ENCODE peak calls at places on chromosomes 12 and 14, in seven cellular contexts. One of them, this sample, is unnamed.

GRCh38 chr12:50397122-50397650 is 777 bp upstream of the FAM186A start:
- DNase-seq in AG09319: no peak
- DNase-seq in Panc1: no peak
- DNase-seq in mucosa of descending colon: no peak
- DNase-seq in right atrium auricular region: no peak
- DNase-seq in stomach: no peak
- DNase-seq in fibroblast of pulmonary artery: peak
- DNase-seq in this sample: peak

GRCh38 chr12:10716704-10717315 is 6.3 kb downstream of the YBX3 start:
- DNase-seq in AG09319: peak
- DNase-seq in Panc1: no peak
- DNase-seq in mucosa of descending colon: peak
- DNase-seq in right atrium auricular region: peak
- DNase-seq in stomach: peak
- DNase-seq in fibroblast of pulmonary artery: peak
- DNase-seq in this sample: peak

GRCh38 chr12:32920506-32921085 is 24.0 kb upstream of the PKP2 start:
- DNase-seq in AG09319: no peak
- DNase-seq in Panc1: no peak
- DNase-seq in mucosa of descending colon: no peak
- DNase-seq in right atrium auricular region: no peak
- DNase-seq in stomach: no peak
- DNase-seq in fibroblast of pulmonary artery: peak
- DNase-seq in this sample: no peak

GRCh38 chr12:81699572-81699971 is 59.6 kb downstream of the PPFIA2 start:
- DNase-seq in AG09319: no peak
- DNase-seq in Panc1: no peak
- DNase-seq in mucosa of descending colon: no peak
- DNase-seq in right atrium auricular region: no peak
- DNase-seq in stomach: no peak
- DNase-seq in fibroblast of pulmonary artery: no peak
- DNase-seq in this sample: no peak

GRCh38 chr14:96362071-96362964 is 823 bp downstream of the ATG2B start:
- DNase-seq in AG09319: no peak
- DNase-seq in Panc1: peak
- DNase-seq in mucosa of descending colon: peak
- DNase-seq in right atrium auricular region: no peak
- DNase-seq in stomach: peak
- DNase-seq in fibroblast of pulmonary artery: peak
- DNase-seq in this sample: no peak

GRCh38 chr12:21073822-21074460 is 57.1 kb upstream of the SLCO1B1 start:
- DNase-seq in AG09319: no peak
- DNase-seq in Panc1: no peak
- DNase-seq in mucosa of descending colon: no peak
- DNase-seq in right atrium auricular region: no peak
- DNase-seq in stomach: no peak
- DNase-seq in fibroblast of pulmonary artery: peak
- DNase-seq in this sample: no peak

GRCh38 chr12:1282670-1283361 is 291.8 kb downstream of the ERC1 start:
- DNase-seq in AG09319: no peak
- DNase-seq in Panc1: no peak
- DNase-seq in mucosa of descending colon: no peak
- DNase-seq in right atrium auricular region: no peak
- DNase-seq in stomach: no peak
- DNase-seq in fibroblast of pulmonary artery: no peak
- DNase-seq in this sample: no peak

GRCh38 chr14:101101456-101102056 is 198.0 kb upstream of the RTL1 start:
- DNase-seq in AG09319: no peak
- DNase-seq in Panc1: no peak
- DNase-seq in mucosa of descending colon: no peak
- DNase-seq in right atrium auricular region: peak
- DNase-seq in stomach: no peak
- DNase-seq in fibroblast of pulmonary artery: peak
- DNase-seq in this sample: no peak

GRCh38 chr14:100622234-100622633 is 35.0 kb upstream of the BEGAIN start:
- DNase-seq in AG09319: no peak
- DNase-seq in Panc1: no peak
- DNase-seq in mucosa of descending colon: peak
- DNase-seq in right atrium auricular region: no peak
- DNase-seq in stomach: no peak
- DNase-seq in fibroblast of pulmonary artery: no peak
- DNase-seq in this sample: no peak

GRCh38 chr14:76917158-76917596 is 91.0 kb downstream of the LRRC74A start:
- DNase-seq in AG09319: no peak
- DNase-seq in Panc1: no peak
- DNase-seq in mucosa of descending colon: peak
- DNase-seq in right atrium auricular region: peak
- DNase-seq in stomach: peak
- DNase-seq in fibroblast of pulmonary artery: peak
- DNase-seq in this sample: no peak

GRCh38 chr14:22980672-22981089 is 1.7 kb downstream of the AJUBA start:
- DNase-seq in AG09319: no peak
- DNase-seq in Panc1: no peak
- DNase-seq in mucosa of descending colon: peak
- DNase-seq in right atrium auricular region: no peak
- DNase-seq in stomach: peak
- DNase-seq in fibroblast of pulmonary artery: peak
- DNase-seq in this sample: peak

GRCh38 chr14:38357557-38357956 is 101.7 kb upstream of the CLEC14A start:
- DNase-seq in AG09319: peak
- DNase-seq in Panc1: no peak
- DNase-seq in mucosa of descending colon: no peak
- DNase-seq in right atrium auricular region: no peak
- DNase-seq in stomach: no peak
- DNase-seq in fibroblast of pulmonary artery: peak
- DNase-seq in this sample: no peak

GRCh38 chr12:67716817-67717216 is 68.3 kb downstream of the DYRK2 start:
- DNase-seq in AG09319: no peak
- DNase-seq in Panc1: no peak
- DNase-seq in mucosa of descending colon: no peak
- DNase-seq in right atrium auricular region: no peak
- DNase-seq in stomach: no peak
- DNase-seq in fibroblast of pulmonary artery: peak
- DNase-seq in this sample: no peak

DNA sequence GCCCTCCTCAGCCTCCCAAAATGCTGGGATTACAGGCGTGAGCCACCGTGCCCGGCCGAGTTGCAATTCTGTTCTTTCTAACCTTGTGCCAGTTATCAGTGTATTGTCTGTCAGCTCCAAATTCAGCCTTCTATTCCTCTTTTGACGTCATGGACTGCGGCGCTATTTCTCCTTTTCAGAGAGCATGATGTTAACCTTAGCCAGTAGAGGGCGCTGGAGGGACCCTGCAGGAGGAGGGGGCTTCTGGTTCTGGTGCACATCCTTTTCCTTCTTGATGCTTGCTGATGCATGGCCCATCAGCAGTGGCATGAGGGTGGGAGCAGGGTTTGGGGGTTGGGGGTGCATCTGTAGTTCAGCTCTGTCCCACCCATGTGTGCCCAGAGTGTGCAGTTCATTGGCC is 179.3 kb upstream of the RMST start:
- DNase-seq in AG09319: no peak
- DNase-seq in Panc1: no peak
- DNase-seq in mucosa of descending colon: no peak
- DNase-seq in right atrium auricular region: no peak
- DNase-seq in stomach: no peak
- DNase-seq in fibroblast of pulmonary artery: no peak
- DNase-seq in this sample: no peak
- TF ChIP-seq CTCF in AG09319: no peak
- TF ChIP-seq CTCF in Panc1: peak
- TF ChIP-seq CTCF in mucosa of descending colon: no peak
- TF ChIP-seq CTCF in right atrium auricular region: no peak
- TF ChIP-seq CTCF in stomach: no peak
- TF ChIP-seq CTCF in fibroblast of pulmonary artery: no peak
- TF ChIP-seq CTCF in this sample: no peak

GRCh38 chr12:125329239-125330238 is 264.3 kb downstream of the AACS start:
- DNase-seq in AG09319: no peak
- DNase-seq in Panc1: no peak
- DNase-seq in mucosa of descending colon: no peak
- DNase-seq in right atrium auricular region: no peak
- DNase-seq in stomach: no peak
- DNase-seq in fibroblast of pulmonary artery: no peak
- DNase-seq in this sample: no peak

GRCh38 chr12:125330645-125331341 is 265.6 kb downstream of the AACS start:
- DNase-seq in AG09319: no peak
- DNase-seq in Panc1: no peak
- DNase-seq in mucosa of descending colon: peak
- DNase-seq in right atrium auricular region: peak
- DNase-seq in stomach: peak
- DNase-seq in fibroblast of pulmonary artery: peak
- DNase-seq in this sample: peak

GRCh38 chr12:125336246-125336645 is 271.0 kb downstream of the AACS start:
- DNase-seq in AG09319: no peak
- DNase-seq in Panc1: no peak
- DNase-seq in mucosa of descending colon: no peak
- DNase-seq in right atrium auricular region: no peak
- DNase-seq in stomach: no peak
- DNase-seq in fibroblast of pulmonary artery: no peak
- DNase-seq in this sample: no peak

GRCh38 chr12:125331342-125332052 is 266.3 kb downstream of the AACS start:
- DNase-seq in AG09319: no peak
- DNase-seq in Panc1: no peak
- DNase-seq in mucosa of descending colon: no peak
- DNase-seq in right atrium auricular region: no peak
- DNase-seq in stomach: no peak
- DNase-seq in fibroblast of pulmonary artery: no peak
- DNase-seq in this sample: no peak

GRCh38 chr12:125332900-125333299 is 267.7 kb downstream of the AACS start:
- DNase-seq in AG09319: no peak
- DNase-seq in Panc1: no peak
- DNase-seq in mucosa of descending colon: no peak
- DNase-seq in right atrium auricular region: no peak
- DNase-seq in stomach: no peak
- DNase-seq in fibroblast of pulmonary artery: no peak
- DNase-seq in this sample: no peak
- TF ChIP-seq CTCF in AG09319: no peak
- TF ChIP-seq CTCF in Panc1: peak
- TF ChIP-seq CTCF in mucosa of descending colon: no peak
- TF ChIP-seq CTCF in right atrium auricular region: no peak
- TF ChIP-seq CTCF in stomach: no peak
- TF ChIP-seq CTCF in fibroblast of pulmonary artery: no peak
- TF ChIP-seq CTCF in this sample: no peak

DNA sequence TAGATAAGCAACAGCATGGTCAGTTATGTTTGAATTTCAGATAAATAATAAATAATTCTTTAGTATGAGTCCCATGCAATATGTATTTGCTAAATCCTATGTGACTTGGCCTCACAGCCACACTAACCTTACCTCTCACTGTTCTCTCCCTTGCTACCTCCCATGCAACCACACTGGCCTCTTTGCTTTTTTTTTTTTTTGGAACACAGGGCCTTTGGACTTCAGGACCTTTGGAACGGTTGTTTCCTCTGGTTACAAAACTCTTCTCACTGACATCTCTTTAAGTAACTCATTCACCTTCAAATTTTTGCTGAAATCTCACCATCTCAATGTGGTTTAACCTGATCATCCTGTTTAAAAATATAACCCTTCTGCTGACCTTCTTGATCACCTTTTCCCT is 193.9 kb downstream of the SSPN start:
- DNase-seq in AG09319: no peak
- DNase-seq in Panc1: no peak
- DNase-seq in mucosa of descending colon: no peak
- DNase-seq in right atrium auricular region: no peak
- DNase-seq in stomach: no peak
- DNase-seq in fibroblast of pulmonary artery: no peak
- DNase-seq in this sample: no peak
- TF ChIP-seq CTCF in AG09319: no peak
- TF ChIP-seq CTCF in Panc1: no peak
- TF ChIP-seq CTCF in mucosa of descending colon: no peak
- TF ChIP-seq CTCF in right atrium auricular region: no peak
- TF ChIP-seq CTCF in stomach: no peak
- TF ChIP-seq CTCF in fibroblast of pulmonary artery: no peak
- TF ChIP-seq CTCF in this sample: no peak

GRCh38 chr12:24595652-24596235 is 353.2 kb downstream of the BCAT1 start:
- DNase-seq in AG09319: no peak
- DNase-seq in Panc1: no peak
- DNase-seq in mucosa of descending colon: no peak
- DNase-seq in right atrium auricular region: no peak
- DNase-seq in stomach: no peak
- DNase-seq in fibroblast of pulmonary artery: peak
- DNase-seq in this sample: no peak
- TF ChIP-seq CTCF in AG09319: peak
- TF ChIP-seq CTCF in Panc1: peak
- TF ChIP-seq CTCF in mucosa of descending colon: no peak
- TF ChIP-seq CTCF in right atrium auricular region: no peak
- TF ChIP-seq CTCF in stomach: no peak
- TF ChIP-seq CTCF in fibroblast of pulmonary artery: peak
- TF ChIP-seq CTCF in this sample: peak

GRCh38 chr12:6961278-6961694 is 9.2 kb downstream of the PHB2 start:
- DNase-seq in AG09319: no peak
- DNase-seq in Panc1: no peak
- DNase-seq in mucosa of descending colon: peak
- DNase-seq in right atrium auricular region: peak
- DNase-seq in stomach: peak
- DNase-seq in fibroblast of pulmonary artery: peak
- DNase-seq in this sample: no peak

GRCh38 chr12:6962285-6963015 is 8.0 kb downstream of the PHB2 start:
- DNase-seq in AG09319: no peak
- DNase-seq in Panc1: no peak
- DNase-seq in mucosa of descending colon: peak
- DNase-seq in right atrium auricular region: no peak
- DNase-seq in stomach: peak
- DNase-seq in fibroblast of pulmonary artery: no peak
- DNase-seq in this sample: no peak

GRCh38 chr12:6960291-6961277 is 9.4 kb downstream of the PTPN6 start:
- DNase-seq in AG09319: no peak
- DNase-seq in Panc1: no peak
- DNase-seq in mucosa of descending colon: peak
- DNase-seq in right atrium auricular region: no peak
- DNase-seq in stomach: no peak
- DNase-seq in fibroblast of pulmonary artery: peak
- DNase-seq in this sample: no peak

GRCh38 chr12:6963016-6963731 is 7.3 kb downstream of the PHB2 start:
- DNase-seq in AG09319: no peak
- DNase-seq in Panc1: no peak
- DNase-seq in mucosa of descending colon: peak
- DNase-seq in right atrium auricular region: no peak
- DNase-seq in stomach: peak
- DNase-seq in fibroblast of pulmonary artery: no peak
- DNase-seq in this sample: no peak

DNA sequence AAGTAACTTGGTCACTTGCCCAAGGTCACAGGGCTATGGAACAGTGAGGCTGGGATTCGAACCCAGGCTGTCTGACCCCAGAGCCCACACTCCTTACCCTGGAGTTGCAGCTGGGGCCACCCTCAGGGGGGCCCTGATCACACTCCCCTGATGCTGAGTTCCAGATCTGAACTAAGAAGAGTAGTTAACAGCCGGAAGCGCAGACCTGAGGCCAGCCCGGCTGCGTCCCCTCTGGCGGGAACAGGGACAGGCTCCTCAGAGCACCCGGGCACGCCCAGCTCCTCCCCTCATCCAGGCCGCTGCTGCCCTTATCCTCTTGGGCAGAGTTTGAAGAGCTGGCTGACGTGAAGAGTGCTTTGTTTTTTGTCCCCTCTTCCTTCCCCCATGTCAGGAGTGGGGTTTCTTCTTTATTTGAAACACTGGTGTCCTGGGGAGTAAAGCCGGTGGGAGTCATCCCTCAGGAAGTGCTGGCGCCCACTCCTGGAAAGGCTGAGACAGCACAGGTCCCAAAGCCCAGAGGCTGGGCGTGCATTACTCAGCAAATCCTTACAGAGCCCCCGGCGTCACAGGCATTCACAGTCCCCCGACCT is 8.7 kb downstream of the PHB2 start:
- DNase-seq in AG09319: peak
- DNase-seq in Panc1: no peak
- DNase-seq in mucosa of descending colon: peak
- DNase-seq in right atrium auricular region: peak
- DNase-seq in stomach: peak
- DNase-seq in fibroblast of pulmonary artery: peak
- DNase-seq in this sample: no peak
- TF ChIP-seq CTCF in AG09319: peak
- TF ChIP-seq CTCF in Panc1: peak
- TF ChIP-seq CTCF in mucosa of descending colon: peak
- TF ChIP-seq CTCF in right atrium auricular region: peak
- TF ChIP-seq CTCF in stomach: no peak
- TF ChIP-seq CTCF in fibroblast of pulmonary artery: peak
- TF ChIP-seq CTCF in this sample: peak

This sample was measured in osteocyte.